ENCODE peak calls at places on chromosomes 2 and 18, in nine cellular contexts. V, W, N, Z, I, B, F, H and E are unnamed samples.

GRCh38 chr2:222703866-222704265 is 32.4 kb downstream of the MOGAT1 start:
- DNase-seq in H (peak), I (no peak), V (no peak), F (no peak), W (peak), B (no peak), Z (no peak), N (peak), E (no peak)

GRCh38 chr2:232615339-232615738 is 18.1 kb upstream of the EFHD1 start:
- DNase-seq in H (no peak), N (no peak), F (no peak), W (no peak), V (no peak), B (no peak), I (no peak), Z (no peak), E (no peak)

GRCh38 chr2:190545756-190546385 is 11.3 kb upstream of the NEMP2 start:
- DNase-seq in B (no peak), F (no peak), H (peak), I (no peak), W (peak), N (peak), V (no peak), Z (no peak), E (no peak)

GRCh38 chr2:226716126-226716525 is 83.5 kb downstream of the IRS1 start:
- DNase-seq in B (no peak), Z (no peak), H (no peak), I (no peak), W (no peak), V (no peak), N (no peak), F (no peak), E (no peak)

GRCh38 chr2:158664987-158665386 is 130.1 kb upstream of the DAPL1 start:
- DNase-seq in N (peak), I (no peak), W (no peak), H (peak), F (no peak), V (no peak), Z (no peak), B (no peak), E (no peak)

GRCh38 chr2:7497223-7497622 is 580.0 kb downstream of the RNF144A start:
- DNase-seq in F (no peak), N (no peak), V (no peak), H (no peak), W (peak), B (no peak), I (no peak), Z (no peak), E (no peak)

GRCh38 chr2:182767578-182767977 is 51.5 kb downstream of the DNAJC10 start:
- DNase-seq in N (peak), F (peak), W (peak), I (no peak), Z (no peak), V (no peak), B (peak), H (peak), E (no peak)

GRCh38 chr2:161379740-161380139 is 36.4 kb upstream of the TBR1 start:
- DNase-seq in F (peak), I (no peak), V (no peak), Z (peak), W (no peak), H (no peak), B (no peak), N (no peak), E (no peak)

GRCh38 chr2:176385219-176385618 is 116.0 kb downstream of the MTX2 start:
- DNase-seq in W (peak), H (no peak), F (no peak), B (no peak), I (no peak), V (no peak), N (no peak), Z (no peak), E (no peak)

GRCh38 chr2:41967426-41968181 is 80.2 kb upstream of the PKDCC start:
- DNase-seq in V (peak), F (no peak), I (peak), N (peak), B (no peak), W (no peak), H (no peak), Z (no peak), E (no peak)

GRCh38 chr2:121149384-121149783 is 135.6 kb downstream of the TFCP2L1 start:
- DNase-seq in W (no peak), B (no peak), N (no peak), Z (peak), I (no peak), V (no peak), F (no peak), H (no peak), E (no peak)

GRCh38 chr2:149585317-149585885 is 2.2 kb downstream of the MMADHC start:
- DNase-seq in W (no peak), B (peak), V (no peak), Z (no peak), N (no peak), H (no peak), F (no peak), I (no peak), E (no peak)

GRCh38 chr2:65781756-65782155 is 349.4 kb upstream of the SPRED2 start:
- DNase-seq in F (no peak), V (no peak), Z (no peak), H (no peak), I (no peak), W (no peak), N (no peak), B (peak), E (no peak)

GRCh38 chr2:159230145-159230877 is 56.2 kb downstream of the WDSUB1 start:
- DNase-seq in F (no peak), V (no peak), I (no peak), H (no peak), N (no peak), W (no peak), Z (no peak), B (no peak), E (no peak)

GRCh38 chr18:48832961-48833700 is 117.6 kb downstream of the SMAD7 start:
- DNase-seq in B (peak), Z (peak), N (peak), V (peak), H (peak), W (peak), I (peak), F (no peak), E (peak)

GRCh38 chr2:233556756-233557736 is 9.5 kb downstream of the USP40 start:
- DNase-seq in F (no peak), H (peak), Z (no peak), B (peak), N (peak), W (peak), V (no peak), I (no peak), E (no peak)

GRCh38 chr2:234967201-234967873 is 15.5 kb downstream of the SH3BP4 start:
- DNase-seq in F (no peak), V (no peak), W (no peak), I (no peak), Z (no peak), H (no peak), B (no peak), N (no peak), E (no peak)

GRCh38 chr18:50631831-50632285 is 72.0 kb downstream of the MAPK4 start:
- DNase-seq in H (no peak), B (no peak), Z (no peak), V (no peak), N (no peak), I (no peak), F (peak), W (no peak), E (no peak)

GRCh38 chr18:50630895-50631294 is 71.0 kb downstream of the MAPK4 start:
- DNase-seq in I (no peak), V (no peak), F (no peak), Z (no peak), B (no peak), H (no peak), N (no peak), W (no peak), E (no peak)

GRCh38 chr18:50636366-50637057 is 76.6 kb downstream of the MAPK4 start:
- DNase-seq in V (no peak), B (no peak), I (no peak), H (no peak), W (no peak), Z (no peak), F (no peak), N (no peak), E (no peak)

GRCh38 chr18:50633992-50634391 is 74.1 kb downstream of the MAPK4 start:
- DNase-seq in N (no peak), B (no peak), V (no peak), Z (no peak), F (no peak), I (no peak), H (no peak), W (no peak), E (no peak)

GRCh38 chr18:50632895-50633515 is 73.1 kb downstream of the MAPK4 start:
- DNase-seq in V (no peak), Z (no peak), H (no peak), N (no peak), I (no peak), B (no peak), W (no peak), F (no peak), E (no peak)
- H3K4me3 ChIP-seq in V (no peak), Z (no peak), H (no peak), N (no peak), I (no peak), B (no peak), W (no peak), F (no peak), E (no peak)

GRCh38 chr18:40011201-40011600 is 1943.8 kb upstream of the PIK3C3 start:
- DNase-seq in I (no peak), B (no peak), W (no peak), H (no peak), N (no peak), V (no peak), F (no peak), Z (no peak), E (no peak)

GRCh38 chr18:40004246-40004645 is 1950.8 kb upstream of the PIK3C3 start:
- DNase-seq in N (no peak), Z (no peak), V (no peak), F (no peak), B (no peak), W (no peak), I (no peak), H (no peak), E (no peak)

DNA sequence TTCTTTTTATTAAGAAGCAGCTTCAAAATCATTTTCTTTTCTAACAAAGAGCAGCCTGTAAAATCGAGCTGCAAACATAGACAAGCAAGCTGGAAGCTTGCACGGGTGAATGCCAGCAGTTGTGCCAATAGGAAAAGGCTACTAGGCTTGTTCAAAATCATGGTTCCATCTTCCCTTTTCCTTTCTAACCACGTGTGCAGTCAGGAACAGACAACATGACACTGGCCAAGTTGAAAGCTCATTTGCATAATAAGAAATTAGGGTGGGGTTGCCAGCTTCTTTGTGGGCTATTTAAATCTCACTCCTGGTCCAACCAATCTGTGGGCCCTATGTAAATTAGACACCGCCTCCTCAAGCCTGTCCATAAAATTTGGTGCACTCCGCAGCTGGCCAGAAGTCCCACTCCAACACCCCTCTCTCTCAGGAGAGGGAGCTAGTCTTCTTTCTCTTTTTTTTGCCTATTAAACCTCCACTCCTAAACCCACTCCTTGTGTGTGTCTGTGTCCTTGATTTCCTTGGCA is 1948.4 kb upstream of the PIK3C3 start:
- DNase-seq in F (peak), Z (no peak), I (no peak), H (no peak), B (no peak), W (no peak), V (no peak), N (no peak), E (no peak)
- TF ChIP-seq CTCF in F (no peak), Z (no peak), I (no peak), H (no peak), B (no peak), W (no peak), V (no peak), N (no peak), E (no peak)

DNA sequence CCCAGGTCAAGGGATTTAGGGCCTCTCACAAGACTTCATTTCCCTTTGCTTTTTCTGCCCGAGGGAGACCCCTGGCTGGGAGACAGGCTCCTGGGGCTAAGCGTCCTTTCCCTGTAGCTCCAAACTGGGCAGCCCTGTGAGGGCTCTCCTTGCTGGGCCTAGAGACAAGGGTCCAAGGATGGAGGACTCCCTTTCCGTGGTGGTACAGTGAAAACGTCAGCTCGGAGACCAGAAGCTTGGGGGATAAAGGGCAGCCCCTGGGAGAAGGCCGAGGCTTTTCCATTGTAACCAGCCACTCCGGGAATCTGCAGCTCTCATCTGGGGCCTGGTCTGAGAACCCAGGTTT is 2.3 kb downstream of the SIX2 start:
- DNase-seq in W (no peak), N (no peak), I (no peak), F (no peak), B (no peak), Z (no peak), V (no peak), H (no peak), E (no peak)
- H3K4me3 ChIP-seq in W (no peak), N (no peak), I (no peak), F (no peak), B (no peak), Z (no peak), V (no peak), H (peak), E (no peak)

GRCh38 chr2:238279324-238279682 is 9.1 kb downstream of the PER2 start:
- DNase-seq in H (no peak), B (no peak), I (no peak), Z (no peak), F (no peak), N (no peak), W (no peak), V (no peak), E (no peak)

GRCh38 chr2:238278626-238279323 is 9.6 kb downstream of the PER2 start:
- DNase-seq in Z (no peak), F (no peak), I (no peak), N (no peak), H (no peak), W (no peak), V (no peak), B (no peak), E (no peak)

GRCh38 chr2:238280083-238280816 is 8.2 kb downstream of the PER2 start:
- DNase-seq in N (no peak), I (no peak), W (no peak), F (no peak), Z (no peak), V (no peak), B (no peak), H (no peak), E (no peak)

GRCh38 chr2:238274152-238274865 is 14.1 kb downstream of the PER2 start:
- DNase-seq in H (no peak), V (no peak), I (no peak), F (no peak), N (no peak), W (no peak), B (no peak), Z (no peak), E (no peak)

DNA sequence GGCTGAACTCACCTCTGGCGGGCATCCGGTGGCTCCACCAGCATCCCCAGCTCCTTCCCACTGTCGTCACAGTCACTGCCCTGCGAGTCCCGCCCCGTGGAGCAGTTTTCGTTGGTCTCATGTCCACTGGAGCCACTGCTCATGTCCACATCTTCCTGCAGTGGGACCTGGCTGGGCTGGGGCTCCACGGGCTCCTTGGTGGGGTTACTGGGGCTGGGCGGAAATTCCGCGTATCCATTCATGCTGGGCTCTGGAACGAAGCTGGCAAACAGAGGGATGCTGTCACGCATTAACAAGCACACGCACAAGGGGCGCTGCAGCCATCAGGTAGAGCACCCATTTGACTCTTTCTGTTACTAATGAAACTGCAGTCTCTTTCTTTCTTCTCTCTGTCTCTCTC is 10.7 kb downstream of the PER2 start:
- DNase-seq in V (no peak), I (no peak), W (no peak), Z (no peak), B (no peak), N (no peak), F (no peak), H (no peak), E (no peak)
- TF ChIP-seq CTCF in V (no peak), I (no peak), W (no peak), Z (no peak), B (peak), N (no peak), F (no peak), H (no peak), E (peak)

GRCh38 chr2:96927420-96928171 is 57.7 kb upstream of the SEMA4C start:
- DNase-seq in H (peak), B (peak), V (peak), W (peak), F (no peak), I (peak), N (peak), Z (peak), E (peak)
- H3K4me3 ChIP-seq in H (no peak), B (peak), V (no peak), W (peak), F (no peak), I (no peak), N (no peak), Z (no peak), E (no peak)

GRCh38 chr2:215436705-215437570 is 1.1 kb upstream of the FN1 start:
- DNase-seq in H (peak), Z (no peak), B (no peak), V (peak), F (no peak), W (peak), N (no peak), I (peak), E (peak)
- TF ChIP-seq CTCF in H (no peak), Z (no peak), B (no peak), V (no peak), F (no peak), W (no peak), N (no peak), I (no peak), E (no peak)

GRCh38 chr2:197600306-197600705 is 75.1 kb downstream of the RFTN2 start:
- DNase-seq in B (no peak), Z (no peak), W (no peak), V (no peak), H (no peak), N (no peak), F (no peak), I (no peak), E (no peak)

GRCh38 chr2:197604117-197604516 is 71.3 kb downstream of the RFTN2 start:
- DNase-seq in W (peak), B (no peak), V (no peak), I (no peak), Z (no peak), N (no peak), H (no peak), F (no peak), E (no peak)

GRCh38 chr2:197598450-197598849 is 76.9 kb downstream of the RFTN2 start:
- DNase-seq in V (no peak), F (no peak), B (no peak), W (no peak), Z (no peak), I (no peak), N (no peak), H (no peak), E (no peak)

GRCh38 chr2:197596751-197597150 is 78.6 kb downstream of the RFTN2 start:
- DNase-seq in Z (no peak), N (no peak), F (no peak), W (no peak), I (no peak), V (no peak), B (no peak), H (no peak), E (no peak)

GRCh38 chr2:197599285-197599965 is 76.0 kb downstream of the RFTN2 start:
- DNase-seq in B (peak), Z (no peak), W (peak), F (no peak), I (no peak), H (peak), N (peak), V (peak), E (no peak)
- H3K4me3 ChIP-seq in B (no peak), Z (no peak), W (no peak), F (no peak), I (no peak), H (no peak), N (no peak), V (no peak), E (no peak)

GRCh38 chr18:77481541-77481940 is 231.9 kb downstream of the GALR1 start:
- DNase-seq in N (no peak), V (no peak), I (no peak), Z (peak), W (no peak), F (no peak), B (no peak), H (peak), E (no peak)
- TF ChIP-seq CTCF in N (no peak), V (no peak), I (no peak), Z (no peak), W (no peak), F (no peak), B (no peak), H (no peak), E (no peak)